ENCODE peak calls at places on chromosomes 11 and 22, in six cellular contexts. C is astrocyte of the spinal cord, T is pancreas, A is right cardiac atrium, Y is sigmoid colon, Q is coronary artery. I is an unnamed sample.

GRCh38 chr11:126840201-126840886 is 160.2 kb downstream of the KIRREL3 start:
- DNase-seq in C (no peak), T (no peak), A (no peak), Y (no peak), Q (no peak), I (no peak)

GRCh38 chr22:41500303-41500702 is 31.4 kb downstream of the ACO2 start:
- DNase-seq in C (no peak), T (no peak), A (no peak), Y (no peak), Q (no peak), I (no peak)

GRCh38 chr11:106624377-106624776 is 393.9 kb downstream of the GUCY1A2 start:
- DNase-seq in C (peak), T (no peak), A (no peak), Y (no peak), Q (no peak), I (no peak)

GRCh38 chr11:36376888-36377758 is 81.0 kb downstream of the PRR5L start:
- DNase-seq in C (peak), T (no peak), A (peak), Y (peak), Q (no peak), I (peak)

GRCh38 chr22:41801147-41801819 is 804 bp downstream of the CCDC134 start:
- DNase-seq in C (no peak), T (no peak), A (no peak), Y (no peak), Q (no peak), I (no peak)

GRCh38 chr11:7973011-7973410 is 7.8 kb upstream of the NLRP10 start:
- DNase-seq in C (no peak), T (no peak), A (no peak), Y (no peak), Q (no peak), I (no peak)

GRCh38 chr22:43974028-43974545 is 18.8 kb downstream of the SAMM50 start:
- DNase-seq in C (no peak), T (no peak), A (no peak), Y (peak), Q (peak), I (no peak)

GRCh38 chr11:110091995-110092576 is 1.1 kb upstream of the ZC3H12C start:
- DNase-seq in C (peak), T (no peak), A (no peak), Y (no peak), Q (no peak), I (no peak)

GRCh38 chr22:49107561-49107960 is 720.1 kb downstream of the BRD1 start:
- DNase-seq in C (no peak), T (no peak), A (no peak), Y (peak), Q (no peak), I (no peak)

GRCh38 chr11:40986320-40986719 is 473.1 kb downstream of the LRRC4C start:
- DNase-seq in C (no peak), T (no peak), A (no peak), Y (no peak), Q (no peak), I (no peak)

GRCh38 chr11:9266926-9267325 is 1.8 kb upstream of the DENND5A start:
- DNase-seq in C (no peak), T (no peak), A (no peak), Y (no peak), Q (no peak), I (no peak)

GRCh38 chr11:9264381-9265210 is 554 bp downstream of the DENND5A start:
- DNase-seq in C (peak), T (peak), A (peak), Y (peak), Q (peak), I (peak)

GRCh38 chr11:9267680-9268079 is 2.5 kb upstream of the DENND5A start:
- DNase-seq in C (no peak), T (no peak), A (no peak), Y (no peak), Q (no peak), I (no peak)

GRCh38 chr11:9265211-9266131 is at the start of gene DENND5A:
- DNase-seq in C (peak), T (peak), A (peak), Y (peak), Q (peak), I (peak)

GRCh38 chr11:9266132-9266736 is 1.1 kb upstream of the DENND5A start:
- DNase-seq in C (no peak), T (peak), A (no peak), Y (no peak), Q (no peak), I (no peak)
- H3K4me3 ChIP-seq in C (no peak), T (peak), A (peak), Y (peak), Q (no peak), I (no peak)

DNA sequence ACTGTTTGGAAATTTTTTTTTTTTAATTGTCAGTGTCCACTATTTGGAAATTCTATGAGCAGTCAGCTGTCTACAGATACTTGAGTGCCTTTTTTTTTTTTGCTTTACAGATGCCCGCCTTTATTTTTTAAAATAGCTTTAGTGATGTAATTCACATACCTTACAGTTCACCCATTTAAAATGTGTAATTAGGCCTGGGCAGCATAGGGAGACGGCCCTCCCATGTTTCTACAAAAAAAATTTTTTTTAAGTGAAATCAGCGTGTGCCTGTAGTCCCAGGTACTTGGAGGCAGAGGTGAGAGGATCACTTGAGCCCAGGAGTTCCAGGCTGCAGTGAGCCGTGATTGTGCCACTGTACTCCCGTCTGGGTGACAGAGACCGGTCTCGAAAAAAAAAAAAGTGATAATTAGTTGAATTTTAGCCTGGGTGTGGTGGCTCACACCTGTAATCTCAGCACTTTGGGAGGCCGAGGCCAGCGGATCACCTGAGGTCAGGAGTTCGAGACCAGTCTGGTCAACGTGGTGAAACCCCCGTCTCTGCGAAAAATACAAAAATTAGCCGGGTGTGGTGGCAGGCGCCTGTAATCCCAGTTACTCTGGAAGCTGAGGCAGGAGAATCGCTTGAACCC is 1.5 kb downstream of the ZNF143 start:
- DNase-seq in C (no peak), T (no peak), A (no peak), Y (no peak), Q (no peak), I (no peak)
- H3K4me3 ChIP-seq in C (peak), T (peak), A (peak), Y (peak), Q (peak), I (peak)

GRCh38 chr11:67027483-67027930 is 4.6 kb downstream of the SYT12 start:
- DNase-seq in C (no peak), T (no peak), A (no peak), Y (no peak), Q (no peak), I (no peak)
- H3K4me3 ChIP-seq in C (no peak), T (no peak), A (no peak), Y (no peak), Q (no peak), I (no peak)

DNA sequence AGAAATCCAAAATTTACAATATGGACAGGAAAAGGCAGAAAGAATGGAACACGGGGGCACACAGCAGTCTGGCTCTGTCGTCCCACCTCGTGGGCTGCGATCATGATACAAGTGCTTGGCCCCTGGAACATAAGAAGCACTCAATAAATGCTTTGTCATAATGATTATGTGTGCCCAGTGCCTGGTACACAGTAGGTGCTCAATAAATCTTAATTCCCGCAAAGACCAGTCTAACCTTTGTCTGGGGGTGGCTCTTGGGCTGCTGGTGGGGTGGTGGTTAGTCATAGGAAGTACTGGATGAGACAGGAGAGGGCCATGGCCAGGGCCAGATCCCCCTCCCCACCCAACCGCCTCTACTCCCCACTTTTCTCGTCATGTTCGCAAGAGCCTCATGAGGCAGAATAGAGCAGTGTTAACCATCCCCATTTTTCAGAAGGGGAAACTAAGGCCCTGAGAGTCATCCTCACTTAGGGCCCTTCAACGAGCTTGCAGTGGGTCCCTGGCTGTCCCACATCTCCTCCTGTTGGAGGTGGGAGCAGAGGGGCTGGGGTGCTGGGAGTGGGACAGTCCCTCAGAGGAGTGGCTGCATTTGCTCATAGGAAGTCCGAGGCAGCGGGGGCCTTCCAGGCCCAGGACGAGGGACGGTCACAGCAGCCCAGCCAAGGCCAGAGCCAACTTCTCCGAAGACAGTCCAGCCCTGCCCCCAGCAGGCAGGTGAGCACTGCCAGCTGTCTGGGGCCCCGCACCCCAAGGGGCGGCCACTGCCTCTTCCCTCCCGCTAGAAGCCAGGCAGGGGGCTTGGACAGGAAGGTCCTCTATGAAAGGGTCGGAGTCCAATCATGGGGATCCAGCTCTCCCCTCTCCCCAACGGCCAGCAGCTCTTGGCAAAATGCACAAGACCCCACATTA is 36.1 kb downstream of the TRIOBP start:
- DNase-seq in C (no peak), T (no peak), A (no peak), Y (no peak), Q (no peak), I (no peak)
- H3K4me3 ChIP-seq in C (no peak), T (no peak), A (no peak), Y (no peak), Q (no peak), I (no peak)

I was measured in adrenal gland.